ENCODE peak calls at places on chromosomes 5 and 9, in four cellular contexts. One of them, this sample, is unnamed.

GRCh38 chr9:113593682-113594281 is 130.3 kb downstream of the RGS3 start:
- DNase-seq in AG09309: peak; percentile 95
- DNase-seq in fibroblast of the aortic adventitia: peak; percentile 94
- DNase-seq in endothelial cell: peak; percentile 93
- DNase-seq in this sample: peak; percentile 92

GRCh38 chr5:52504584-52505240 is 283.0 kb upstream of the ITGA1 start:
- DNase-seq in endothelial cell: no peak
- DNase-seq in AG09309: no peak
- DNase-seq in fibroblast of the aortic adventitia: no peak
- DNase-seq in this sample: no peak

GRCh38 chr5:37208883-37209808 is 40.0 kb downstream of the CPLANE1 start:
- DNase-seq in fibroblast of the aortic adventitia: peak; percentile 39
- DNase-seq in AG09309: no peak
- DNase-seq in endothelial cell: no peak
- DNase-seq in this sample: no peak

GRCh38 chr9:21160178-21160577 is 6.3 kb downstream of the IFNA21 start:
- DNase-seq in endothelial cell: no peak
- DNase-seq in fibroblast of the aortic adventitia: no peak
- DNase-seq in AG09309: no peak
- DNase-seq in this sample: peak; percentile 16

GRCh38 chr9:72948906-72949582 is 3.8 kb downstream of the ALDH1A1 start:
- DNase-seq in fibroblast of the aortic adventitia: peak; percentile 12
- DNase-seq in endothelial cell: no peak
- DNase-seq in AG09309: no peak
- DNase-seq in this sample: no peak

GRCh38 chr5:102755691-102756371 is 726 bp downstream of the PAM start:
- DNase-seq in endothelial cell: peak; percentile 54
- DNase-seq in fibroblast of the aortic adventitia: peak; percentile 66
- DNase-seq in AG09309: peak; percentile 44
- DNase-seq in this sample: no peak

GRCh38 chr5:131392461-131393095 is 128.7 kb downstream of the CDC42SE2 start:
- DNase-seq in AG09309: no peak
- DNase-seq in fibroblast of the aortic adventitia: no peak
- DNase-seq in endothelial cell: no peak
- DNase-seq in this sample: no peak

GRCh38 chr9:137642892-137643291 is 24.1 kb downstream of the EHMT1 start:
- DNase-seq in AG09309: no peak
- DNase-seq in fibroblast of the aortic adventitia: no peak
- DNase-seq in endothelial cell: no peak
- DNase-seq in this sample: no peak

GRCh38 chr5:14188778-14189177 is 45.6 kb downstream of the TRIO start:
- DNase-seq in fibroblast of the aortic adventitia: no peak
- DNase-seq in AG09309: no peak
- DNase-seq in endothelial cell: no peak
- DNase-seq in this sample: no peak

GRCh38 chr5:40171971-40172370 is 507.7 kb upstream of the PTGER4 start:
- DNase-seq in endothelial cell: no peak
- DNase-seq in AG09309: peak; percentile 7
- DNase-seq in fibroblast of the aortic adventitia: peak; percentile 37
- DNase-seq in this sample: no peak

GRCh38 chr5:23675456-23675855 is 168.0 kb downstream of the PRDM9 start:
- DNase-seq in endothelial cell: no peak
- DNase-seq in fibroblast of the aortic adventitia: no peak
- DNase-seq in AG09309: no peak
- DNase-seq in this sample: no peak

GRCh38 chr9:86639899-86640379 is 285.7 kb upstream of the TUT7 start:
- DNase-seq in fibroblast of the aortic adventitia: no peak
- DNase-seq in endothelial cell: peak; percentile 19
- DNase-seq in AG09309: no peak
- DNase-seq in this sample: no peak

GRCh38 chr9:90965141-90965910 is 163.7 kb downstream of the SYK start:
- DNase-seq in AG09309: no peak
- DNase-seq in endothelial cell: no peak
- DNase-seq in fibroblast of the aortic adventitia: peak; percentile 21
- DNase-seq in this sample: no peak

GRCh38 chr9:90290716-90291485 is 351.7 kb downstream of the DIRAS2 start:
- DNase-seq in fibroblast of the aortic adventitia: peak; percentile 73
- DNase-seq in AG09309: no peak
- DNase-seq in endothelial cell: no peak
- DNase-seq in this sample: peak; percentile 27

GRCh38 chr9:35452481-35452880 is 37.4 kb upstream of the RUSC2 start:
- DNase-seq in endothelial cell: no peak
- DNase-seq in AG09309: no peak
- DNase-seq in fibroblast of the aortic adventitia: peak; percentile 10
- DNase-seq in this sample: no peak

This sample was measured in astrocyte of the cerebellum.